ENCODE peak calls at places on chromosomes 1 and 21, in six cellular contexts. M is IMR-90; E is substantia nigra; O is H9; G is WERI-Rb-1; J is activated naive CD4-positive, alpha-beta T cell. T is an unnamed sample.

GRCh38 chr21:42003051-42003461 is 7.1 kb downstream of the ZBTB21 start:
- DNase-seq in M (peak; percentile 76), E (no peak), O (no peak), G (no peak), J (no peak), T (no peak)

GRCh38 chr1:203166192-203166940 is 9.3 kb downstream of the MYBPH start:
- DNase-seq in M (no peak), E (no peak), O (peak; percentile 46), G (peak; percentile 97), J (no peak), T (no peak)

GRCh38 chr1:12643079-12643478 is 806 bp upstream of the AADACL4 start:
- DNase-seq in M (no peak), E (no peak), O (no peak), G (no peak), J (no peak), T (no peak)

GRCh38 chr1:35047188-35047858 is 15.6 kb upstream of the ZMYM6 start:
- DNase-seq in M (peak; percentile 95), E (no peak), O (no peak), G (no peak), J (no peak), T (peak; percentile 86)

GRCh38 chr1:199774433-199775089 is 252.9 kb upstream of the NR5A2 start:
- DNase-seq in M (peak; percentile 85), E (no peak), O (no peak), G (no peak), J (no peak), T (no peak)

GRCh38 chr1:8063298-8064068 is 37.4 kb upstream of the ERRFI1 start:
- DNase-seq in M (no peak), E (no peak), O (no peak), G (no peak), J (no peak), T (no peak)

GRCh38 chr1:143604887-143605286 is 366.9 kb downstream of the FAM72C start:
- DNase-seq in M (no peak), E (no peak), O (no peak), G (no peak), J (no peak), T (no peak)

GRCh38 chr1:224780736-224781135 is 148.7 kb upstream of the DNAH14 start:
- DNase-seq in M (no peak), E (no peak), O (no peak), G (no peak), J (no peak), T (no peak)

GRCh38 chr1:80582980-80583379 is 1217.8 kb upstream of the ADGRL2 start:
- DNase-seq in M (no peak), E (no peak), O (no peak), G (no peak), J (no peak), T (no peak)

T was measured in adipocyte.